ENCODE peak calls at places on chromosomes 12 and 14, in four cellular contexts. C is BJ; R is stomach; H is CD4-positive, CD25-positive, alpha-beta regulatory T cell. G is an unnamed sample.

GRCh38 chr12:84911331-84912190 is 1.0 kb downstream of the SLC6A15 start:
- DNase-seq in C (no peak), R (no peak), H (no peak), G (no peak)

GRCh38 chr12:65825573-65826512 is 1.6 kb downstream of the HMGA2 start:
- DNase-seq in C (no peak), R (peak; percentile 45), H (peak; percentile 2), G (no peak)

GRCh38 chr14:104731249-104731924 is 7.4 kb downstream of the ADSS1 start:
- DNase-seq in C (no peak), R (no peak), H (no peak), G (no peak)

GRCh38 chr12:33052141-33053051 is 155.8 kb upstream of the PKP2 start:
- DNase-seq in C (no peak), R (no peak), H (no peak), G (no peak)

GRCh38 chr14:78978896-78979295 is 808.7 kb downstream of the NRXN3 start:
- DNase-seq in C (no peak), R (no peak), H (no peak), G (no peak)

GRCh38 chr12:114664661-114665320 is 19.2 kb downstream of the TBX3 start:
- DNase-seq in C (no peak), R (no peak), H (no peak), G (no peak)

GRCh38 chr14:32661216-32661615 is 277.5 kb upstream of the NPAS3 start:
- DNase-seq in C (no peak), R (no peak), H (no peak), G (no peak)

GRCh38 chr12:51847830-51848727 is at the start of gene FIGNL2:
- DNase-seq in C (no peak), R (no peak), H (no peak), G (no peak)

GRCh38 chr12:57216014-57216891 is at the start of gene NXPH4:
- DNase-seq in C (no peak), R (peak; percentile 47), H (peak; percentile 35), G (no peak)

GRCh38 chr12:90883456-90883855 is 71.5 kb downstream of the CCER1 start:
- DNase-seq in C (no peak), R (no peak), H (no peak), G (no peak)

GRCh38 chr12:49043856-49044258 is 16.7 kb downstream of the KMT2D start:
- DNase-seq in C (no peak), R (peak; percentile 60), H (peak; percentile 78), G (peak; percentile 74)

GRCh38 chr12:9707864-9708808 is 24.8 kb downstream of the CLECL1 start:
- DNase-seq in C (no peak), R (peak; percentile 58), H (peak; percentile 85), G (peak; percentile 74)

GRCh38 chr12:41794341-41794740 is 350.3 kb downstream of the GXYLT1 start:
- DNase-seq in C (no peak), R (no peak), H (no peak), G (no peak)

GRCh38 chr14:102317564-102318248 is 1.8 kb upstream of the ZNF839 start:
- DNase-seq in C (no peak), R (no peak), H (peak; percentile 76), G (peak; percentile 28)

GRCh38 chr12:131015581-131016337 is 62.1 kb downstream of the ADGRD1 start:
- DNase-seq in C (no peak), R (no peak), H (no peak), G (no peak)